ENCODE peak calls at places on chromosome 18, in five cellular contexts. One of them, this sample, is unnamed.
A peak's percentile ranks its signal among the peaks of the same experiment; 100 is the strongest.

GRCh38 chr18:78659748-78660147 is 319.9 kb upstream of the SALL3 start:
- DNase-seq in GM23338: peak; percentile 50
- DNase-seq in mesendoderm: peak; percentile 39
- DNase-seq in A673: no peak
- DNase-seq in lower lobe of right lung: no peak
- DNase-seq in this sample: peak; percentile 67

GRCh38 chr18:2425426-2426317 is 145.6 kb downstream of the METTL4 start:
- DNase-seq in mesendoderm: peak; percentile 29
- DNase-seq in lower lobe of right lung: no peak
- DNase-seq in GM23338: no peak
- DNase-seq in A673: no peak
- DNase-seq in this sample: no peak

GRCh38 chr18:79200546-79201268 is 131.5 kb downstream of the ATP9B start:
- DNase-seq in A673: peak; percentile 45
- DNase-seq in GM23338: peak; percentile 46
- DNase-seq in mesendoderm: peak; percentile 53
- DNase-seq in lower lobe of right lung: peak; percentile 68
- DNase-seq in this sample: peak; percentile 41

GRCh38 chr18:3397031-3397750 is 52.8 kb upstream of the TGIF1 start:
- DNase-seq in lower lobe of right lung: no peak
- DNase-seq in A673: no peak
- DNase-seq in GM23338: no peak
- DNase-seq in mesendoderm: no peak
- DNase-seq in this sample: no peak

GRCh38 chr18:55224086-55224625 is 264.9 kb upstream of the CCDC68 start:
- DNase-seq in lower lobe of right lung: no peak
- DNase-seq in A673: no peak
- DNase-seq in GM23338: no peak
- DNase-seq in mesendoderm: no peak
- DNase-seq in this sample: no peak

GRCh38 chr18:71899707-71900483 is 644.2 kb downstream of the CBLN2 start:
- DNase-seq in GM23338: no peak
- DNase-seq in mesendoderm: no peak
- DNase-seq in lower lobe of right lung: no peak
- DNase-seq in A673: peak; percentile 1
- DNase-seq in this sample: no peak

GRCh38 chr18:66971951-66972350 is 368.1 kb upstream of the CDH19 start:
- DNase-seq in A673: no peak
- DNase-seq in GM23338: no peak
- DNase-seq in lower lobe of right lung: no peak
- DNase-seq in mesendoderm: no peak
- DNase-seq in this sample: no peak

GRCh38 chr18:49613141-49613641 is 51.3 kb downstream of the LIPG start:
- DNase-seq in GM23338: peak; percentile 88
- DNase-seq in lower lobe of right lung: no peak
- DNase-seq in mesendoderm: peak; percentile 95
- DNase-seq in A673: peak; percentile 53
- DNase-seq in this sample: peak; percentile 89

GRCh38 chr18:32346667-32347066 is 124.0 kb downstream of the GAREM1 start:
- DNase-seq in GM23338: peak; percentile 52
- DNase-seq in A673: no peak
- DNase-seq in mesendoderm: peak; percentile 56
- DNase-seq in lower lobe of right lung: no peak
- DNase-seq in this sample: peak; percentile 75

GRCh38 chr18:68778280-68778875 is 19.5 kb upstream of the CCDC102B start:
- DNase-seq in A673: no peak
- DNase-seq in lower lobe of right lung: no peak
- DNase-seq in GM23338: no peak
- DNase-seq in mesendoderm: no peak
- DNase-seq in this sample: no peak

GRCh38 chr18:71107220-71107619 is 818.4 kb downstream of the SOCS6 start:
- DNase-seq in GM23338: no peak
- DNase-seq in mesendoderm: no peak
- DNase-seq in lower lobe of right lung: no peak
- DNase-seq in A673: no peak
- DNase-seq in this sample: no peak

DNA sequence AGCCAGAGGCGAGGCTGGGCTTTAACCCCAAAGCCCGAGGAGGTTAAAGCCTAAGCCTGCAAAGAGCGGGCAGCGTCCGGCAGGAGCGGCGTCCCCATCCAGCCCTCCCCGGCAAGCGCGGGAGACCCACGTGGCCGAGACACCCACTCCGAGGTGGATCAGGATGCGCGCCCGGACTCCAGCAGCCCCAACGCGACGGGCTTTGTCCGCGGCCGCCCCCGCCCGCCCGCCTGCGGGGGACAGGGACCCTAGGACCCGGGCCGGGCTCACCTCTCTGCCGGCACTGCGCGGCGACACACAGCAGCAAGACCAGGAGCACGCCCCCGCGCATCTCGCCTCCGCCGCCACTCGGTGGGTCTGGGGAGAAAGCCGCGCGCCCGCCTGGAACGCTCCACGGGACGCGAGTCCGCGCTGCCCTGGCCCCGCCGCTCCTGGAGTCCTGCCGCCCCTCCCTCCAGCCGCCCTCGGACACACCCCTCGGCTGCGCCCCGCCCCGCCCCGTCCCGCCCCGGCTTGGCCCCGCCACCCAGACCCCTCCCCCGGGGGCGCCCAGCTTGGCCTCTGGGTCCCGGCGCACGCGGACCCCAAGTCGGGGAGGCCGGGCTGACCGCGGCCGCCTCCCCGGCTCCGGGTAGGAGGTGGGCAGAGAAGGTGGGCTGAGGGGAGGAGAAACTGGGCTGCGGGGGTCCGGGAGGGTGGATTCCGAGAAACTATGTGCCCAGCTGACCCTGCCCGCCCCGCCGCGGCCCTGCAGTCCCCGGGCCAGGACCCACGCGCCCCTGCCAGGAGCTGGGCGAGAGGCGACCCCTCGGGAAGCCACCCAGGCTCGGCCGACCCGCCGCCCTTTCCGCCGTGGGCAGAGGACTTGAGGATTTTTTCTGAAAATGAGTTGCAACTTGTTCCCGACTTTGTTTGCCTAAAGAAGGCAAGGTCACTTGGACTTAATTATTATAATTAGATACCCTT is at the start of gene LAMA1:
- DNase-seq in lower lobe of right lung: no peak
- DNase-seq in GM23338: peak; percentile 83
- DNase-seq in A673: no peak
- DNase-seq in mesendoderm: peak; percentile 83
- DNase-seq in this sample: peak; percentile 88
- H3K4me3 ChIP-seq in lower lobe of right lung: peak within 1 kb of the TSS; percentile 52
- H3K4me3 ChIP-seq in GM23338: peak within 1 kb of the TSS; percentile 90
- H3K4me3 ChIP-seq in A673: no peak within 1 kb of the TSS
- H3K4me3 ChIP-seq in mesendoderm: peak within 1 kb of the TSS; percentile 72
- H3K4me3 ChIP-seq in this sample: peak within 1 kb of the TSS; percentile 95

GRCh38 chr18:12315481-12315880 is 7.4 kb downstream of the TUBB6 start:
- DNase-seq in lower lobe of right lung: no peak
- DNase-seq in mesendoderm: no peak
- DNase-seq in A673: no peak
- DNase-seq in GM23338: no peak
- DNase-seq in this sample: no peak

GRCh38 chr18:12312936-12313335 is 4.9 kb downstream of the TUBB6 start:
- DNase-seq in lower lobe of right lung: no peak
- DNase-seq in mesendoderm: no peak
- DNase-seq in A673: no peak
- DNase-seq in GM23338: no peak
- DNase-seq in this sample: no peak

GRCh38 chr18:12315911-12316310 is 7.9 kb downstream of the TUBB6 start:
- DNase-seq in A673: no peak
- DNase-seq in mesendoderm: no peak
- DNase-seq in lower lobe of right lung: no peak
- DNase-seq in GM23338: no peak
- DNase-seq in this sample: no peak

GRCh38 chr18:12313530-12314245 is 5.6 kb downstream of the TUBB6 start:
- DNase-seq in mesendoderm: no peak
- DNase-seq in GM23338: no peak
- DNase-seq in A673: peak; percentile 40
- DNase-seq in lower lobe of right lung: no peak
- DNase-seq in this sample: no peak

GRCh38 chr18:12314586-12315305 is 6.7 kb downstream of the TUBB6 start:
- DNase-seq in A673: no peak
- DNase-seq in mesendoderm: no peak
- DNase-seq in GM23338: no peak
- DNase-seq in lower lobe of right lung: no peak
- DNase-seq in this sample: no peak
- H3K4me1 ChIP-seq in A673: peaks cover 36% of the 10 kb centered on the region
- H3K4me1 ChIP-seq in mesendoderm: peaks cover 1% of the 10 kb centered on the region
- H3K4me1 ChIP-seq in GM23338: peaks cover 13% of the 10 kb centered on the region
- H3K4me1 ChIP-seq in lower lobe of right lung: peaks cover 55% of the 10 kb centered on the region
- H3K4me1 ChIP-seq in this sample: no peaks in the 10 kb centered on the region

GRCh38 chr18:59272971-59273935 is at the start of gene RAX:
- DNase-seq in mesendoderm: peak; percentile 92
- DNase-seq in A673: peak; percentile 92
- DNase-seq in GM23338: peak; percentile 95
- DNase-seq in lower lobe of right lung: no peak
- DNase-seq in this sample: peak; percentile 96

GRCh38 chr18:59272221-59272888 is 899 bp downstream of the RAX start:
- DNase-seq in mesendoderm: no peak
- DNase-seq in lower lobe of right lung: no peak
- DNase-seq in A673: no peak
- DNase-seq in GM23338: peak; percentile 63
- DNase-seq in this sample: peak; percentile 66

GRCh38 chr18:59270689-59271257 is 2.5 kb downstream of the RAX start:
- DNase-seq in GM23338: peak; percentile 17
- DNase-seq in A673: no peak
- DNase-seq in lower lobe of right lung: no peak
- DNase-seq in mesendoderm: peak; percentile 72
- DNase-seq in this sample: no peak

GRCh38 chr18:59269563-59270214 is 3.6 kb downstream of the RAX start:
- DNase-seq in mesendoderm: no peak
- DNase-seq in A673: no peak
- DNase-seq in GM23338: no peak
- DNase-seq in lower lobe of right lung: no peak
- DNase-seq in this sample: no peak

DNA sequence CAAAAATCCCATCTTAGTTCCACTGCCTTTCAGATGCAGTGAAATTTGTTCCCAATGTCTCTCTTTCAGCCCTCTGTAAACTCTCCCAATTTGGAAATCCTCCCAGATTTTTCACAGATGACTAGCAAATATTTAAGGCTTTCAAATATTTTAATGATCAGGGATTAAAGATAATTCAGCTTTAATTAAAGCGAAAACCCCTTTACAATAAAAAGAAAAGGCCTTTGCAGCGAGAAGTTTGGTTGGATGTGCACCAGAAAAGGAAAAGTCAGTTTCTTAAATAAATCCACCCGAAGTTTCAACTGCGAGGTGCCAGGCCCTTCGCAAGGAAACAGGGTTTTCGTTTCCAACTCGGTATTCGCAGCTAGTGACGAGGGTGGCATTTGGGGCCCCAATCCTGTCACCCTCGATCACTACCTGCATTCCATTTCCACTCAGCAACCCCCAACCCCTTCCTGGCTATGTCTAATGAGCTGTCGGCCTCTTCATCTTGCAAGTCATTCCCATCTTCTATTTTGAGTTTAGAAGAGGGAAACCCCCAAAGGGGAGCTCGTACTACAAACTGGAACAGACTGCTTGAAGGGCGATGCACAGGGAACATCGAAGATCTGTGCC is 1.5 kb downstream of the RAX start:
- DNase-seq in GM23338: peak; percentile 37
- DNase-seq in A673: no peak
- DNase-seq in mesendoderm: no peak
- DNase-seq in lower lobe of right lung: no peak
- DNase-seq in this sample: peak; percentile 26
- H3K27me3 ChIP-seq in GM23338: peaks cover 99% of the 10 kb centered on the region
- H3K27me3 ChIP-seq in A673: no peaks in the 10 kb centered on the region
- H3K27me3 ChIP-seq in mesendoderm: peaks cover 74% of the 10 kb centered on the region
- H3K27me3 ChIP-seq in lower lobe of right lung: peaks cover 98% of the 10 kb centered on the region
- H3K27me3 ChIP-seq in this sample: peaks cover 80% of the 10 kb centered on the region

GRCh38 chr18:62425465-62426190 is 97.2 kb upstream of the ZCCHC2 start:
- DNase-seq in lower lobe of right lung: peak; percentile 66
- DNase-seq in mesendoderm: peak; percentile 96
- DNase-seq in GM23338: peak; percentile 96
- DNase-seq in A673: peak; percentile 94
- DNase-seq in this sample: peak; percentile 86
- H3K4me3 ChIP-seq in lower lobe of right lung: peak overlapping the region; percentile 28
- H3K4me3 ChIP-seq in mesendoderm: no peak overlapping the region
- H3K4me3 ChIP-seq in GM23338: peak overlapping the region; percentile 45
- H3K4me3 ChIP-seq in A673: peak overlapping the region; percentile 16
- H3K4me3 ChIP-seq in this sample: peak overlapping the region; percentile 46

DNA sequence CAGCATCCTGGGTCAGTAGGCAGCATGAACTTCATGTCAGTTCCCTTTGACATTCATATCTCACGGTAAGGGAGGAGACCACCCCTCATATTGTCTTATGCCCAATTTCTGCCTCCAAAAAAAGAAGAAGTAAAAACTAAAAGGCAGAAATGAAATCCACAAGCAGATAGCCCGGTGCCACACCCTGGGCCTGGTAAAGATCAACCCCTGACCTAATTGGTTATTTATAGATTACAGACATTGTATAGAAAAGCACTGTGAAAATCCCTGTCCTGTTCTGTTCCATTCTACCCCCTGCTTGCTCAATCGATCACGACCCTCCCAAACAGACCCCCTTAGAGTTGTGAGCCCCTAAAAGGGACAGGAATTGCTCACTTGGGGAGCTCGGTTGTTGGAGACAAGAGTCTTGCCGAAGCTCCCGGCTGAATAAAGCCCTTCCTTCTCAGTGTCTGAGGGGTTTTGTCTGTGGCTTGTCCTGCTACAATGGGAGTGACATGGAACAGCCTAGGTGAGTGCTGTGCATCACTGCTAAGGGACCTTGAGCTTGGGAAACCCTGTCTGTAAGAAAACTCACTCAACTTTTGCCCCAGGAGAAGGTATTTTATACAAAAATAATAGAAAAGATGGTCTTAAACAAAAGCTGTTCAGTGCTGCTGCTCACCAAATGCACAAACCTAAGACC is 11.1 kb downstream of the NDUFV2 start:
- DNase-seq in A673: no peak
- DNase-seq in GM23338: no peak
- DNase-seq in mesendoderm: no peak
- DNase-seq in lower lobe of right lung: no peak
- DNase-seq in this sample: no peak
- H3K4me1 ChIP-seq in A673: peaks cover 29% of the 10 kb centered on the region
- H3K4me1 ChIP-seq in GM23338: peaks cover 56% of the 10 kb centered on the region
- H3K4me1 ChIP-seq in mesendoderm: peaks cover 2% of the 10 kb centered on the region
- H3K4me1 ChIP-seq in lower lobe of right lung: peaks cover 82% of the 10 kb centered on the region
- H3K4me1 ChIP-seq in this sample: peaks cover 19% of the 10 kb centered on the region

GRCh38 chr18:21857871-21858270 is 117.3 kb downstream of the MIB1 start:
- DNase-seq in GM23338: no peak
- DNase-seq in mesendoderm: no peak
- DNase-seq in A673: no peak
- DNase-seq in lower lobe of right lung: no peak
- DNase-seq in this sample: no peak
- H3K27me3 ChIP-seq in GM23338: no peaks in the 10 kb centered on the region
- H3K27me3 ChIP-seq in mesendoderm: no peaks in the 10 kb centered on the region
- H3K27me3 ChIP-seq in A673: no peaks in the 10 kb centered on the region
- H3K27me3 ChIP-seq in lower lobe of right lung: no peaks in the 10 kb centered on the region
- H3K27me3 ChIP-seq in this sample: no peaks in the 10 kb centered on the region

DNA sequence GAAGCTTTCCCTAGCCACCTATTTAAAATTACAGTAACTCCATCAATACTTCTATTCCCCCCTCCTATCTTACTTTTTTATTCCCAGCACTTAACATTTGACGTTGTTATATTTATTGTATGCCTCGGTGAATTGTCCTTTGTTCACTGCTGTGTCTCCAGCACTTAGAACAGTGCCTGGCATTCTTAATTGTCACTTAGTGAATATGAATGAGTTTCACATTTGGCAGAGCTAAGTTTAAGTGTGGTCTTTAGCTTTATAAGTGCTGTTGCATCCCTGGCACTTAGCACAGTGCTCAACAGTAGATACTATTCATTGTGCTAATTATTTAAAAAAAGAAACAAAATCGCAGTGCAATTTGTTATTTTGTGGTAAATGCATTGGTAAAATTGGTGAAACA is 1.7 kb downstream of the RMP24 start:
- DNase-seq in lower lobe of right lung: no peak
- DNase-seq in A673: no peak
- DNase-seq in mesendoderm: no peak
- DNase-seq in GM23338: no peak
- DNase-seq in this sample: no peak
- H3K4me3 ChIP-seq in lower lobe of right lung: no peak overlapping the region
- H3K4me3 ChIP-seq in A673: no peak overlapping the region
- H3K4me3 ChIP-seq in mesendoderm: no peak overlapping the region
- H3K4me3 ChIP-seq in GM23338: peak overlapping the region; percentile 90
- H3K4me3 ChIP-seq in this sample: no peak overlapping the region

This sample was measured in neural progenitor cell.